ENCODE peak calls at places on chromosomes 13 and 19, in seven cellular contexts. S is stimulated activated CD4-positive, alpha-beta T cell treated with anti-CD3 and anti-CD28 coated beads, Interleukin-12 subunit alpha, Interleukin-12 subunit beta, amount 100 ng/mL, for 4 hours; X is nucleus accumbens; U is Daoy; T is left cardiac atrium; E is iPS-NIHi11; Z is activated CD8-positive, alpha-beta memory T cell treated with anti-CD3 and anti-CD28 coated beads, Interleukin-2, amount 50 U/mL, for 48 hours. K is an unnamed sample.

GRCh38 chr19:54178581-54179261 is 5.8 kb upstream of the TMC4 start:
- DNase-seq in S (peak; percentile 29), X (peak; percentile 14), U (no peak), T (no peak), E (peak; percentile 66), Z (peak; percentile 63), K (no peak)

GRCh38 chr13:44770951-44771350 is 194.8 kb upstream of the TSC22D1 start:
- DNase-seq in S (no peak), X (no peak), U (no peak), T (no peak), E (no peak), Z (no peak), K (no peak)

GRCh38 chr19:48826606-48827020 is 9.7 kb downstream of the HSD17B14 start:
- DNase-seq in S (no peak), X (no peak), U (no peak), T (no peak), E (no peak), Z (no peak), K (no peak)

GRCh38 chr19:54324071-54324470 is 11.1 kb upstream of the LILRA5 start:
- DNase-seq in S (no peak), X (no peak), U (no peak), T (no peak), E (no peak), Z (no peak), K (no peak)

GRCh38 chr13:25406377-25406776 is 34.6 kb downstream of the ATP8A2 start:
- DNase-seq in S (no peak), X (no peak), U (peak; percentile 7), T (no peak), E (peak; percentile 43), Z (no peak), K (no peak)

GRCh38 chr13:43359536-43359935 is 336.1 kb downstream of the DNAJC15 start:
- DNase-seq in S (no peak), X (no peak), U (no peak), T (no peak), E (no peak), Z (no peak), K (no peak)

GRCh38 chr19:46890423-46891170 is 29.8 kb downstream of the ARHGAP35 start:
- DNase-seq in S (no peak), X (no peak), U (peak; percentile 35), T (no peak), E (no peak), Z (no peak), K (no peak)

GRCh38 chr13:50635504-50635903 is 208.0 kb downstream of the DLEU7 start:
- DNase-seq in S (no peak), X (no peak), U (no peak), T (peak; percentile 48), E (no peak), Z (no peak), K (no peak)

GRCh38 chr19:5665781-5666513 is 14.4 kb downstream of the MICOS13 start:
- DNase-seq in S (no peak), X (no peak), U (peak; percentile 38), T (no peak), E (no peak), Z (no peak), K (no peak)

GRCh38 chr19:7829561-7830271 is at the start of gene EVI5L:
- DNase-seq in S (peak; percentile 100), X (peak; percentile 100), U (peak; percentile 99), T (peak; percentile 99), E (peak; percentile 99), Z (peak; percentile 100), K (peak; percentile 99)

GRCh38 chr19:11306337-11306736 is 10.4 kb downstream of the TSPAN16 start:
- DNase-seq in S (no peak), X (no peak), U (no peak), T (no peak), E (no peak), Z (no peak), K (no peak)

GRCh38 chr13:50715402-50716146 is 127.9 kb downstream of the DLEU7 start:
- DNase-seq in S (no peak), X (no peak), U (no peak), T (peak; percentile 61), E (no peak), Z (no peak), K (no peak)

GRCh38 chr19:44847144-44848035 is 1.3 kb downstream of the NECTIN2 start:
- DNase-seq in S (no peak), X (peak; percentile 34), U (peak; percentile 74), T (peak; percentile 88), E (no peak), Z (peak; percentile 55), K (no peak)

GRCh38 chr19:30520735-30521479 is 148.7 kb downstream of the ZNF536 start:
- DNase-seq in S (no peak), X (no peak), U (no peak), T (no peak), E (no peak), Z (peak; percentile 7), K (no peak)

GRCh38 chr13:42048323-42048624 is 174 bp upstream of the DGKH start:
- DNase-seq in S (no peak), X (no peak), U (no peak), T (no peak), E (no peak), Z (no peak), K (no peak)

GRCh38 chr13:77326905-77327604 is at the start of gene MYCBP2:
- DNase-seq in S (peak; percentile 95), X (peak; percentile 97), U (peak; percentile 96), T (peak; percentile 97), E (peak; percentile 94), Z (peak; percentile 98), K (peak; percentile 96)

GRCh38 chr13:39847336-39847735 is 191.9 kb downstream of the COG6 start:
- DNase-seq in S (no peak), X (no peak), U (no peak), T (no peak), E (no peak), Z (no peak), K (no peak)

GRCh38 chr19:38298841-38299680 is 5.0 kb upstream of the C19orf33 start:
- DNase-seq in S (no peak), X (no peak), U (peak; percentile 33), T (no peak), E (no peak), Z (no peak), K (no peak)

GRCh38 chr13:91269237-91269636 is 78.2 kb upstream of the MIR17HG start:
- DNase-seq in S (no peak), X (no peak), U (no peak), T (no peak), E (no peak), Z (no peak), K (no peak)